ENCODE peak calls at places on chromosomes 16 and 17, in five cellular contexts. X is upper lobe of right lung, J is mesenchymal stem cell, U is A549, H is cardiac muscle cell. T is an unnamed sample. For H3K4me1, the result is how much of the 10 kb centered on the place peaks cover.

GRCh38 chr17:79532107-79532790 is 78.6 kb downstream of the RBFOX3 start:
- DNase-seq in X (no peak), J (no peak), U (no peak), H (no peak), T (no peak)

GRCh38 chr16:1469693-1470201 is 5.1 kb downstream of the CLCN7 start:
- DNase-seq in X (peak), J (no peak), U (no peak), H (no peak), T (peak)

GRCh38 chr16:84407588-84408313 is 39.4 kb downstream of the ATP2C2 start:
- DNase-seq in X (peak), J (no peak), U (no peak), H (no peak), T (no peak)

GRCh38 chr16:50960517-50961202 is 190.4 kb downstream of the SALL1 start:
- DNase-seq in X (no peak), J (no peak), U (no peak), H (peak), T (no peak)

GRCh38 chr16:85498607-85499006 is 114.5 kb upstream of the GSE1 start:
- DNase-seq in X (no peak), J (no peak), U (no peak), H (no peak), T (no peak)

GRCh38 chr16:88390760-88391496 is 8.2 kb downstream of the ZNF469 start:
- DNase-seq in X (no peak), J (no peak), U (no peak), H (no peak), T (no peak)

GRCh38 chr16:51129105-51129504 is 22.0 kb downstream of the SALL1 start:
- DNase-seq in X (no peak), J (no peak), U (no peak), H (peak), T (no peak)

GRCh38 chr16:30652718-30653117 is 2.0 kb downstream of the PRR14 start:
- DNase-seq in X (no peak), J (no peak), U (no peak), H (no peak), T (no peak)

GRCh38 chr16:87062569-87063442 is 254.4 kb downstream of the C16orf95 start:
- DNase-seq in X (no peak), J (peak), U (peak), H (peak), T (peak)

GRCh38 chr17:73820686-73821448 is 176.6 kb upstream of the SDK2 start:
- DNase-seq in X (no peak), J (no peak), U (no peak), H (peak), T (no peak)

GRCh38 chr16:15942901-15943690 is 6.3 kb upstream of the ABCC1 start:
- DNase-seq in X (peak), J (no peak), U (no peak), H (no peak), T (no peak)

GRCh38 chr16:89102035-89102776 is 8.6 kb downstream of the ACSF3 start:
- DNase-seq in X (no peak), J (no peak), U (no peak), H (no peak), T (no peak)

GRCh38 chr17:50097907-50098306 is 2.8 kb downstream of the PDK2 start:
- DNase-seq in X (no peak), J (no peak), U (no peak), H (no peak), T (no peak)
- H3K4me1 ChIP-seq in X (under half), J (half or more), U (under half), H (under half), T (under half)

GRCh38 chr17:76278952-76279741 is 14.0 kb downstream of the UBALD2 start:
- DNase-seq in X (peak), J (peak), U (peak), H (peak), T (peak)

GRCh38 chr17:76278268-76278908 is 13.2 kb downstream of the UBALD2 start:
- DNase-seq in X (no peak), J (peak), U (no peak), H (no peak), T (no peak)

GRCh38 chr17:76276461-76277299 is 11.5 kb downstream of the UBALD2 start:
- DNase-seq in X (no peak), J (peak), U (no peak), H (no peak), T (peak)

GRCh38 chr17:76276069-76276431 is 10.9 kb downstream of the UBALD2 start:
- DNase-seq in X (no peak), J (peak), U (no peak), H (no peak), T (no peak)

GRCh38 chr17:76277300-76278267 is 12.4 kb downstream of the UBALD2 start:
- DNase-seq in X (no peak), J (peak), U (no peak), H (no peak), T (no peak)
- H3K4me1 ChIP-seq in X (under half), J (under half), U (under half), H (under half), T (under half)

GRCh38 chr16:77452243-77452642 is 17.4 kb upstream of the ADAMTS18 start:
- DNase-seq in X (no peak), J (no peak), U (no peak), H (no peak), T (no peak)

GRCh38 chr16:77450790-77451487 is 16.1 kb upstream of the ADAMTS18 start:
- DNase-seq in X (no peak), J (no peak), U (no peak), H (no peak), T (no peak)

GRCh38 chr16:77443834-77444460 is 9.1 kb upstream of the ADAMTS18 start:
- DNase-seq in X (no peak), J (no peak), U (no peak), H (no peak), T (no peak)

GRCh38 chr16:77445321-77445720 is 10.5 kb upstream of the ADAMTS18 start:
- DNase-seq in X (no peak), J (no peak), U (no peak), H (no peak), T (no peak)

GRCh38 chr16:77449208-77449607 is 14.4 kb upstream of the ADAMTS18 start:
- DNase-seq in X (no peak), J (no peak), U (no peak), H (no peak), T (no peak)
- H3K4me1 ChIP-seq in X (under half), J (under half), U (under half), H (under half), T (under half)

GRCh38 chr16:68071547-68071901 is 13.6 kb upstream of the NFATC3 start:
- DNase-seq in X (no peak), J (no peak), U (no peak), H (no peak), T (no peak)
- H3K4me1 ChIP-seq in X (under half), J (under half), U (under half), H (under half), T (under half)

GRCh38 chr17:80990921-80991644 is 558 bp upstream of the CHMP6 start:
- DNase-seq in X (peak), J (no peak), U (no peak), H (no peak), T (peak)

GRCh38 chr17:80987941-80988461 is 3.6 kb upstream of the CHMP6 start:
- DNase-seq in X (peak), J (no peak), U (no peak), H (no peak), T (peak)

GRCh38 chr17:80991645-80992076 is at the start of gene CHMP6:
- DNase-seq in X (peak), J (peak), U (peak), H (peak), T (peak)

GRCh38 chr17:80986816-80987480 is 4.7 kb upstream of the CHMP6 start:
- DNase-seq in X (peak), J (no peak), U (no peak), H (no peak), T (no peak)

DNA sequence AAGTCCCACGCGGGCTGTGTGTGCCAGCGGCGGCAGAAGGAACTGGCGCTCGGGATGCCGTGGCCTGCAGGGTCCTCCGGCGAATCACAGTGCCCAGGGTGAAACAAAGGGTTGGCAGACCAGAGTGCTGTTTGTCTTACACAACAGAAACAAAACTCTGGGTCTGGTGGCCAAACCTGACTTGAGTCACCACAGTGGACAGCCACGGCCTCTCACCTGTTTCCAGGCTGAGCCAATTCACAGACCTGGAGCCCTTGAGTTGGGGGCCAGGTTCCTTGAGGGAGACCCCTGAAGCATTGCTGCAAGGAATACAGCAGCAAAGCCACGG is 2.1 kb upstream of the CHMP6 start:
- DNase-seq in X (no peak), J (no peak), U (no peak), H (no peak), T (no peak)
- H3K4me1 ChIP-seq in X (under half), J (under half), U (under half), H (under half), T (under half)

DNA sequence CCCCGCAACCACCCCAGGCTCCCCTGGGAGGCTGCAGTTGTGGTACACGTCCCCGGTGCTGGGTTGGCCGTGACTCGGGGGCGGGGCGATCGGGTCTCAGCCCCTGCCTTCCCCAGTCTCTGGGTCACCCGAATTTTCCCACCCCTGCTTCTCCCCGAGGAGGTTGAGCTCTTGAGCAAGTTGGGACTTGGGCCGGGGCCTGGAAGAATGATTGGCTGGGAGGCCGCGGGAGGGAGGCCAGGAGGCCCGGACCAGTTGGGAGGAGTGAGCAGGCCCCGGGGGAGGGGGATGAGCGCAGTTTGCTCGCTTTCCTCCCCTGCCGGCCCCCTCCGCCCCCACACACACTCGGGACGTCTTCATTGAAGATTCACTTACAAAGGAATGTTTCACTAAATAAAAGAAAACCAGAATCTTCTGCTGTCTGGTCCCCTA is 4.5 kb upstream of the HEXIM1 start:
- DNase-seq in X (peak), J (peak), U (no peak), H (peak), T (peak)
- H3K4me1 ChIP-seq in X (under half), J (under half), U (under half), H (under half), T (under half)

GRCh38 chr17:29434550-29434949 is 44.4 kb downstream of the TAOK1 start:
- DNase-seq in X (no peak), J (no peak), U (no peak), H (no peak), T (no peak)
- H3K4me1 ChIP-seq in X (under half), J (under half), U (under half), H (under half), T (under half)

T was measured in right cardiac atrium.